ENCODE peak calls at places on chromosomes 6 and 20, in four cellular contexts. T, O, Z and I are unnamed samples.

GRCh38 chr20:35286077-35286898 is 1.7 kb upstream of the EIF6 start:
- DNase-seq in T (no peak), O (no peak), Z (no peak), I (no peak)

GRCh38 chr6:11013671-11014070 is 30.4 kb downstream of the ELOVL2 start:
- DNase-seq in T (no peak), O (no peak), Z (no peak), I (no peak)

GRCh38 chr20:5095454-5095853 is 24.3 kb downstream of the PCNA start:
- DNase-seq in T (no peak), O (no peak), Z (no peak), I (no peak)

GRCh38 chr6:125314019-125314581 is 12.3 kb upstream of the HDDC2 start:
- DNase-seq in T (peak), O (peak), Z (peak), I (peak)

GRCh38 chr6:151154418-151154817 is 85.3 kb upstream of the AKAP12 start:
- DNase-seq in T (no peak), O (peak), Z (no peak), I (no peak)

GRCh38 chr6:135314543-135314942 is 133.4 kb downstream of the MYB start:
- DNase-seq in T (no peak), O (no peak), Z (no peak), I (no peak)

GRCh38 chr20:11814276-11814675 is 103.4 kb upstream of the BTBD3 start:
- DNase-seq in T (no peak), O (peak), Z (no peak), I (no peak)

GRCh38 chr6:15870354-15871043 is 207.7 kb upstream of the DTNBP1 start:
- DNase-seq in T (no peak), O (peak), Z (no peak), I (no peak)

GRCh38 chr20:45934046-45934586 is 367 bp upstream of the PCIF1 start:
- DNase-seq in T (no peak), O (peak), Z (no peak), I (peak)

GRCh38 chr6:169798764-169799473 is 47.5 kb downstream of the ERMARD start:
- DNase-seq in T (no peak), O (no peak), Z (peak), I (no peak)

GRCh38 chr6:33694401-33694931 is 17.0 kb downstream of the UQCC2 start:
- DNase-seq in T (peak), O (peak), Z (no peak), I (no peak)

GRCh38 chr6:2476376-2476775 is 231.0 kb upstream of the GMDS start:
- DNase-seq in T (no peak), O (no peak), Z (no peak), I (no peak)

GRCh38 chr6:85911067-85911466 is 268.4 kb upstream of the SYNCRIP start:
- DNase-seq in T (no peak), O (no peak), Z (no peak), I (no peak)

GRCh38 chr6:150008588-150008987 is 16.7 kb downstream of the RAET1L start:
- DNase-seq in T (peak), O (no peak), Z (no peak), I (no peak)

GRCh38 chr6:57094689-57095088 is 4.7 kb downstream of the ZNF451 start:
- DNase-seq in T (no peak), O (no peak), Z (no peak), I (no peak)

GRCh38 chr20:59002388-59002787 is 4.7 kb downstream of the CTSZ start:
- DNase-seq in T (no peak), O (no peak), Z (no peak), I (no peak)

GRCh38 chr6:32973144-32973854 is 4.9 kb downstream of the BRD2 start:
- DNase-seq in T (peak), O (no peak), Z (no peak), I (no peak)

GRCh38 chr6:13710552-13711383 is 867 bp downstream of the RANBP9 start:
- DNase-seq in T (peak), O (no peak), Z (peak), I (peak)

GRCh38 chr20:45913105-45913504 is 1.1 kb upstream of the PLTP start:
- DNase-seq in T (no peak), O (no peak), Z (no peak), I (no peak)

GRCh38 chr6:138714493-138714892 is 59.1 kb upstream of the CCDC28A start:
- DNase-seq in T (no peak), O (no peak), Z (no peak), I (no peak)

GRCh38 chr6:113461153-113461897 is 395.8 kb upstream of the MARCKS start:
- DNase-seq in T (no peak), O (no peak), Z (no peak), I (no peak)